ENCODE peak calls at places on chromosomes 2 and 18, in six cellular contexts. H, O, A, K, L and U are unnamed samples. For H3K9me3, the result is how much of the 10 kb centered on the place peaks cover.

GRCh38 chr2:69601179-69601612 is 42.3 kb downstream of the AAK1 start:
- DNase-seq in H (no peak), O (no peak), A (no peak), K (no peak), L (no peak), U (no peak)

GRCh38 chr2:172178035-172178434 is 75.3 kb upstream of the DLX2 start:
- DNase-seq in H (no peak), O (no peak), A (no peak), K (no peak), L (no peak), U (no peak)

GRCh38 chr2:181937473-181937872 is 45.9 kb downstream of the ITPRID2 start:
- DNase-seq in H (no peak), O (no peak), A (no peak), K (no peak), L (no peak), U (no peak)

GRCh38 chr2:25043241-25043867 is 1.5 kb downstream of the EFR3B start:
- DNase-seq in H (no peak), O (no peak), A (no peak), K (no peak), L (no peak), U (peak)

GRCh38 chr18:36583155-36583745 is 245.6 kb downstream of the TPGS2 start:
- DNase-seq in H (no peak), O (no peak), A (no peak), K (no peak), L (no peak), U (no peak)

GRCh38 chr2:135150711-135151110 is 98.6 kb downstream of the RAB3GAP1 start:
- DNase-seq in H (no peak), O (no peak), A (no peak), K (no peak), L (no peak), U (no peak)

GRCh38 chr18:43420950-43421349 is 143.7 kb upstream of the SYT4 start:
- DNase-seq in H (no peak), O (no peak), A (no peak), K (no peak), L (no peak), U (no peak)

GRCh38 chr2:112198780-112199179 is 56.1 kb downstream of the ZC3H8 start:
- DNase-seq in H (no peak), O (no peak), A (no peak), K (no peak), L (no peak), U (no peak)

GRCh38 chr2:8452979-8453903 is 228.6 kb upstream of the ID2 start:
- DNase-seq in H (no peak), O (no peak), A (no peak), K (no peak), L (peak), U (no peak)

GRCh38 chr18:77127769-77128671 is 4.6 kb downstream of the MBP start:
- DNase-seq in H (no peak), O (peak), A (no peak), K (no peak), L (peak), U (peak)

GRCh38 chr2:233033672-233034071 is 1.2 kb downstream of the NEU2 start:
- DNase-seq in H (no peak), O (no peak), A (no peak), K (no peak), L (no peak), U (no peak)

GRCh38 chr2:120053891-120054290 is 41.0 kb downstream of the EPB41L5 start:
- DNase-seq in H (no peak), O (no peak), A (no peak), K (no peak), L (no peak), U (no peak)

GRCh38 chr2:241040081-241040803 is 41.8 kb downstream of the SNED1 start:
- DNase-seq in H (no peak), O (peak), A (no peak), K (no peak), L (no peak), U (no peak)

GRCh38 chr2:100218552-100218951 is 76.2 kb upstream of the AFF3 start:
- DNase-seq in H (no peak), O (no peak), A (no peak), K (no peak), L (no peak), U (no peak)

GRCh38 chr2:116057538-116057937 is 1615.1 kb downstream of the DPP10 start:
- DNase-seq in H (no peak), O (no peak), A (no peak), K (no peak), L (no peak), U (no peak)

GRCh38 chr2:45809205-45809604 is 157.7 kb downstream of the PRKCE start:
- DNase-seq in H (no peak), O (no peak), A (no peak), K (no peak), L (no peak), U (no peak)

GRCh38 chr2:108612514-108613183 is 78.4 kb downstream of the LIMS1 start:
- DNase-seq in H (peak), O (no peak), A (no peak), K (no peak), L (no peak), U (peak)

GRCh38 chr2:65309699-65310098 is 82.1 kb downstream of the ACTR2 start:
- DNase-seq in H (peak), O (peak), A (no peak), K (peak), L (no peak), U (no peak)

GRCh38 chr2:156476516-156477206 is 40.5 kb downstream of the GPD2 start:
- DNase-seq in H (no peak), O (peak), A (no peak), K (no peak), L (no peak), U (no peak)

GRCh38 chr2:73004466-73004865 is 67.0 kb downstream of the SFXN5 start:
- DNase-seq in H (peak), O (peak), A (no peak), K (peak), L (no peak), U (no peak)

GRCh38 chr2:143575340-143575739 is 446.1 kb downstream of the ARHGAP15 start:
- DNase-seq in H (no peak), O (no peak), A (no peak), K (no peak), L (no peak), U (no peak)

GRCh38 chr2:177604291-177605065 is 211.9 kb downstream of the AGPS start:
- DNase-seq in H (no peak), O (no peak), A (peak), K (no peak), L (peak), U (no peak)

GRCh38 chr18:70961933-70962332 is 673.1 kb downstream of the SOCS6 start:
- DNase-seq in H (no peak), O (no peak), A (no peak), K (no peak), L (no peak), U (no peak)

GRCh38 chr2:48723125-48723524 is 32.4 kb downstream of the LHCGR start:
- DNase-seq in H (no peak), O (no peak), A (no peak), K (no peak), L (no peak), U (no peak)

GRCh38 chr18:57210101-57210661 is 63.3 kb downstream of the BOD1L2 start:
- DNase-seq in H (peak), O (peak), A (peak), K (no peak), L (peak), U (no peak)

DNA sequence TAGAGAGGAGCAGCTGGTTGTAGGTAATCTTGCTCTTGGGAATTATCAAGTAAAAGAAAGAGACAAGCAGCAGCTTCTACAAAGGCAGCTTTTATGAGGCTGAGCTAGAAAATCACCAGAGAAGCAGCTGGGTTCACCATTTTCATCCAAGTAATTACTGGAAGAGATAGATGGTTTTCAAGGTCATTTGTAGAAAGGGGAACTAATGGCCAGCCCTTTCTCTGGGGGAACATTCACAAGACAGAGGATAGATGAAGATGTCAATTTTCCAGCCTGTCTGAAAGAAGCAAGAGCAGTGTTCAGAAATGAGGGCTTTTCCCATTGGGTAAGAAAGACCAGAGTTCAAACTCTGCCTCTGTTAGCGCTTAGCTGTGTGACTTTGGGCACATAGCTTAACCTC is 112.9 kb downstream of the RND3 start:
- DNase-seq in H (no peak), O (no peak), A (no peak), K (no peak), L (no peak), U (no peak)
- H3K9me3 ChIP-seq in H (under half), O (under half), A (under half), K (under half), L (under half), U (under half)

GRCh38 chr2:105896765-105897163 is 152.1 kb downstream of the NCK2 start:
- DNase-seq in H (no peak), O (no peak), A (no peak), K (no peak), L (no peak), U (no peak)
- TF ChIP-seq CTCF in H (no peak), O (no peak), A (no peak), K (no peak), L (no peak), U (no peak)

DNA sequence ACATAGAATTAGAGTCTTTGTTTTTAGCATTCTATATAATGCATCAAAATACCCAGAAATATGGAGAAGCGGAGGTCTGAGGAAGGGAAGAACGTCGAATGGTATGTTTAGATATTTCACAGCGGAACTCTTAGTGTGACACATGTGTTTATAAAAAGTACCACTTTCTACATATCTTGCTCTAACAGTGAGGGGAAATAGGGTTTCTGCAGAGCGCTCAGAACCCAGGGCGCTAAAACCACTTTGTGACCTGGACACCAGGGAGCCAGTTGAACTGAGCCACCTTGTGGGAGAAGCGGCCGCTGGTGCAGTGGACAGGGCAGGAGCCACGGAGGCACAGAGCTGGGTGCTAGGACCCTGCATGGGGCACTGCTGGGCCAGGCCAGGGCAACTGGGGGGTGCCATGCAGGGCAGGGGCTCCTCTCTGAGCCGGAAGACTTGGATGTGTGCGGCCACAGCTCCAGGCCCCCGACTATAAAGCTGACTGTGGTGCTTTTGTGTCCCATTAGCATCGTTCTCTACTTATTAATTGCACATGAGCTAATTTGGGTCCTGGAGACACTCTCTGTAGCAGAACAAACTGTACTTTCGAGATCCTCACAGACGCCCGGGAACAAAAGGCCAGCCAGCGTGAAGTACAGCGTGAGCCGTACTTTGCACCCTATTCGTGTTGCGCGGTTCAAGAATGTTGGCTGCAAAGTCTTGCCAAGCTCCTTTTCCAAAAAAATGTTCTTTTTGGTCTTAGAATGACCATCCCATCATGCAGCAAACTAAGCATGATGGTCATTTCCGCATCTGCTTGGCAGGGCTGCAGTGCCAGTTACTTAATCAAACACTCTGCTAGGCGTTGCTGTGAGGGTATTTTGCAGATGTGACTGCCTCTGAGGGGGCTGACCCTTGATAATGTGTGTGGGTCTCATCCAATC is 151.9 kb upstream of the ALKAL2 start:
- DNase-seq in H (no peak), O (peak), A (no peak), K (no peak), L (no peak), U (no peak)
- H3K9me3 ChIP-seq in H (under half), O (under half), A (under half), K (under half), L (under half), U (under half)

DNA sequence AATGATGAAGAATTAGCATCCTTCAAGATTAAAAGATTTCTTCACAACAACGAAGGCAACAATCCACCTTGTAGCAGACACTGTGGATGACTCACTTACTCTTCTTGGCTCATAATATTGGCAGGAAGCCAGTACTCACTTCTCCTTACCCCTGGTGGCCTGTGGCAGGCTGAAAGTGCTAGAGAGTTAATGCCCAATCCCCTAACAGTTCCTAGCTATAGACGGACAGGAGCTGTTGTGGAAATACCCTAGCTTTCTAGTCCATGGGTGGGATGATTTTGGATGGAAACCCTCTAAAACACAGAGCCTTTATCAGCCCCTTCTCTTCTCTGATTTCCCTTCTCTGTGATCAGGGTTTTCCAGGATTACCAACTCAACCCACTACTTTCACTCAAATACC is 128.6 kb upstream of the NYAP2 start:
- DNase-seq in H (no peak), O (no peak), A (no peak), K (no peak), L (no peak), U (no peak)
- TF ChIP-seq CTCF in H (no peak), O (no peak), A (no peak), K (no peak), L (no peak), U (no peak)

DNA sequence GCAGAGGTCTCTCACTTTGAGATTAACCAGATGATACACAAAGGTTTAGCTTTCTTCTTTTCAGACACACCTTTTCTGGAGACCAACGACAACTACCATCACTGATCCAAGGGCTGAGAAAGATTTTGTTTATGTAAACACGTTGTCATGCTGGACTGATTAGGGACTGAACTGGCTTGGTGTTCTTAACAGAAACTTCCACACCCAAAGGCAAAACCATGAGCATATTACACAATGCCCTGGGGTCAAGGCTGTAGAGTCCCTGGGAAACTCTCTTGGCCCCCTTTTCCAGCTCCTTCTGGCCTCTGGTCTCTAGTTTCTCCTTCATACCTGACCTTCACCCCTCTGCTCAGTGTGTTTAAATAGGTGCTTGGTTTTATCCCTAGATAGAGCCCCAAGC is 447.0 kb upstream of the TCF4 start:
- DNase-seq in H (no peak), O (no peak), A (no peak), K (no peak), L (no peak), U (no peak)
- H3K9me3 ChIP-seq in H (under half), O (under half), A (under half), K (under half), L (under half), U (under half)

GRCh38 chr2:231715988-231716616 is 7.8 kb downstream of the PTMA start:
- DNase-seq in H (no peak), O (no peak), A (no peak), K (no peak), L (no peak), U (no peak)
- TF ChIP-seq CTCF in H (no peak), O (no peak), A (no peak), K (no peak), L (no peak), U (no peak)

GRCh38 chr18:59950215-59950944 is 50.6 kb downstream of the PMAIP1 start:
- DNase-seq in H (no peak), O (no peak), A (no peak), K (no peak), L (no peak), U (no peak)
- H3K9me3 ChIP-seq in H (under half), O (under half), A (under half), K (under half), L (under half), U (under half)

DNA sequence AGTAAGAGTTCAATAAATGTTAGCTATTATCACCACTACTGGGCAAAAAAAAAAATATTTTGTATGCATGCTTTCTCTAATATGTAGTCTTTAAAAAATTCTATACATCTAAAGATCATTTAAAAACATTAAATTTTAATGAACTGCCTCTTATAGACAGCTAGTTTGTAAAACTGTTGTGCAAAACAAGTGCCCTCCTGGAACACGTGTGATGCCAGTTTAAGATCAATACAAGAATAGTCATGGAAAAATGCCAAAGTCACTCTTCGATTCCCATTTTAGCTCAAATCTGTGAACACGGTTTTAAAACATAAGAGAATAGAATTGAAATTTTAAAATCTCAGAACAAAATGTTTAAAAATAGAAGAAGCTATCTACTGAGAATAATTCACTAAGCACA is 242.5 kb upstream of the SMAD7 start:
- DNase-seq in H (no peak), O (no peak), A (no peak), K (no peak), L (no peak), U (no peak)
- TF ChIP-seq CTCF in H (no peak), O (no peak), A (no peak), K (no peak), L (no peak), U (no peak)